ENCODE peak calls at places on chromosomes 6 and 20, in five cellular contexts. One of them, this sample, is unnamed.

GRCh38 chr20:3010985-3011723 is 32.3 kb upstream of the GNRH2 start:
- DNase-seq in breast epithelium: no peak
- DNase-seq in nephron progenitor cell: no peak
- DNase-seq in T-helper 1 cell: no peak
- DNase-seq in HTR-8/SVneo: peak; percentile 17
- DNase-seq in this sample: no peak

GRCh38 chr6:26556263-26557070 is 18.3 kb downstream of the HMGN4 start:
- DNase-seq in HTR-8/SVneo: no peak
- DNase-seq in nephron progenitor cell: peak; percentile 67
- DNase-seq in T-helper 1 cell: no peak
- DNase-seq in breast epithelium: no peak
- DNase-seq in this sample: no peak

GRCh38 chr6:110682460-110682853 is 132.8 kb downstream of the CDK19 start:
- DNase-seq in HTR-8/SVneo: peak; percentile 75
- DNase-seq in nephron progenitor cell: peak; percentile 47
- DNase-seq in breast epithelium: no peak
- DNase-seq in T-helper 1 cell: no peak
- DNase-seq in this sample: peak; percentile 32

GRCh38 chr20:35976012-35976411 is 7.6 kb downstream of the CNBD2 start:
- DNase-seq in HTR-8/SVneo: no peak
- DNase-seq in nephron progenitor cell: no peak
- DNase-seq in T-helper 1 cell: no peak
- DNase-seq in breast epithelium: no peak
- DNase-seq in this sample: no peak

GRCh38 chr6:157273756-157274088 is 49.6 kb downstream of the TMEM242 start:
- DNase-seq in T-helper 1 cell: peak; percentile 48
- DNase-seq in HTR-8/SVneo: no peak
- DNase-seq in breast epithelium: no peak
- DNase-seq in nephron progenitor cell: peak; percentile 58
- DNase-seq in this sample: peak; percentile 48

GRCh38 chr6:127186889-127187288 is 68.4 kb downstream of the RSPO3 start:
- DNase-seq in T-helper 1 cell: peak; percentile 10
- DNase-seq in nephron progenitor cell: peak; percentile 54
- DNase-seq in HTR-8/SVneo: no peak
- DNase-seq in breast epithelium: no peak
- DNase-seq in this sample: peak; percentile 45

GRCh38 chr20:23920936-23921335 is 41.4 kb upstream of the CST5 start:
- DNase-seq in breast epithelium: no peak
- DNase-seq in nephron progenitor cell: no peak
- DNase-seq in T-helper 1 cell: no peak
- DNase-seq in HTR-8/SVneo: no peak
- DNase-seq in this sample: no peak

GRCh38 chr6:147382945-147383554 is 125.4 kb upstream of the SAMD5 start:
- DNase-seq in HTR-8/SVneo: peak; percentile 15
- DNase-seq in breast epithelium: no peak
- DNase-seq in T-helper 1 cell: no peak
- DNase-seq in nephron progenitor cell: no peak
- DNase-seq in this sample: no peak

GRCh38 chr20:3165473-3166337 is 6.0 kb upstream of the FASTKD5 start:
- DNase-seq in HTR-8/SVneo: no peak
- DNase-seq in breast epithelium: no peak
- DNase-seq in nephron progenitor cell: no peak
- DNase-seq in T-helper 1 cell: no peak
- DNase-seq in this sample: no peak

GRCh38 chr6:110055387-110055735 is 77.2 kb downstream of the GPR6 start:
- DNase-seq in T-helper 1 cell: no peak
- DNase-seq in nephron progenitor cell: no peak
- DNase-seq in breast epithelium: no peak
- DNase-seq in HTR-8/SVneo: no peak
- DNase-seq in this sample: no peak

This sample was measured in T-helper 2 cell.